ENCODE peak calls at places on chromosome 6, in five cellular contexts. M is Peyer's patch, O is stomach, N is HCT116, Y is ovary. E is an unnamed sample.

GRCh38 chr6:83127258-83127657 is 59.8 kb downstream of the DOP1A start:
- DNase-seq in M (no peak), O (no peak), N (no peak), Y (no peak), E (no peak)

GRCh38 chr6:162572240-162572639 is 155.3 kb downstream of the PRKN start:
- DNase-seq in M (no peak), O (no peak), N (no peak), Y (no peak), E (no peak)

GRCh38 chr6:2734517-2735076 is 16.1 kb downstream of the MYLK4 start:
- DNase-seq in M (no peak), O (no peak), N (no peak), Y (no peak), E (no peak)

GRCh38 chr6:15801912-15802311 is 139.1 kb upstream of the DTNBP1 start:
- DNase-seq in M (no peak), O (no peak), N (no peak), Y (no peak), E (no peak)

GRCh38 chr6:96923871-96924493 is 546 bp upstream of the KLHL32 start:
- DNase-seq in M (no peak), O (no peak), N (no peak), Y (no peak), E (no peak)

GRCh38 chr6:34589633-34590139 is 33.6 kb upstream of the SPDEF start:
- DNase-seq in M (no peak), O (no peak), N (no peak), Y (no peak), E (no peak)

GRCh38 chr6:43171284-43172126 is 436 bp downstream of the SRF start:
- DNase-seq in M (peak; percentile 51), O (no peak), N (no peak), Y (peak; percentile 63), E (peak; percentile 68)

GRCh38 chr6:6560909-6561308 is 27.6 kb upstream of the LY86 start:
- DNase-seq in M (no peak), O (no peak), N (peak; percentile 13), Y (no peak), E (no peak)

GRCh38 chr6:118668761-118669411 is 17.5 kb upstream of the CEP85L start:
- DNase-seq in M (no peak), O (no peak), N (no peak), Y (no peak), E (no peak)

GRCh38 chr6:47135772-47136171 is 93.6 kb upstream of the ADGRF1 start:
- DNase-seq in M (no peak), O (no peak), N (peak; percentile 85), Y (no peak), E (no peak)

GRCh38 chr6:33105916-33106871 is 30.4 kb downstream of the HLA-DPB1 start:
- DNase-seq in M (no peak), O (no peak), N (no peak), Y (no peak), E (no peak)

GRCh38 chr6:11604215-11604614 is 66.7 kb downstream of the TMEM170B start:
- DNase-seq in M (no peak), O (no peak), N (no peak), Y (no peak), E (no peak)

GRCh38 chr6:25366785-25367657 is 87.8 kb downstream of the CARMIL1 start:
- DNase-seq in M (no peak), O (no peak), N (no peak), Y (no peak), E (no peak)

GRCh38 chr6:13407368-13407708 is 79.0 kb upstream of the TBC1D7 start:
- DNase-seq in M (no peak), O (no peak), N (no peak), Y (no peak), E (no peak)

GRCh38 chr6:132814716-132815570 is 574 bp downstream of the RPS12 start:
- DNase-seq in M (no peak), O (no peak), N (no peak), Y (no peak), E (peak; percentile 59)

GRCh38 chr6:44735631-44735963 is 348.1 kb downstream of the CDC5L start:
- DNase-seq in M (no peak), O (no peak), N (no peak), Y (no peak), E (no peak)

GRCh38 chr6:46914279-46914810 is 7.4 kb downstream of the ADGRF5 start:
- DNase-seq in M (no peak), O (no peak), N (no peak), Y (no peak), E (no peak)

GRCh38 chr6:156146891-156147290 is 630.3 kb upstream of the ARID1B start:
- DNase-seq in M (no peak), O (no peak), N (no peak), Y (no peak), E (no peak)

GRCh38 chr6:33752139-33753015 is 5.7 kb upstream of the IP6K3 start:
- DNase-seq in M (peak; percentile 62), O (peak; percentile 51), N (no peak), Y (no peak), E (no peak)

GRCh38 chr6:126170875-126171489 is 168.9 kb upstream of the CENPW start:
- DNase-seq in M (peak; percentile 63), O (no peak), N (no peak), Y (no peak), E (no peak)

GRCh38 chr6:155080876-155081845 is 86.0 kb downstream of the TIAM2 start:
- DNase-seq in M (no peak), O (no peak), N (no peak), Y (no peak), E (no peak)

GRCh38 chr6:140782941-140783340 is 1349.8 kb upstream of the GJE1 start:
- DNase-seq in M (no peak), O (no peak), N (no peak), Y (no peak), E (no peak)

DNA sequence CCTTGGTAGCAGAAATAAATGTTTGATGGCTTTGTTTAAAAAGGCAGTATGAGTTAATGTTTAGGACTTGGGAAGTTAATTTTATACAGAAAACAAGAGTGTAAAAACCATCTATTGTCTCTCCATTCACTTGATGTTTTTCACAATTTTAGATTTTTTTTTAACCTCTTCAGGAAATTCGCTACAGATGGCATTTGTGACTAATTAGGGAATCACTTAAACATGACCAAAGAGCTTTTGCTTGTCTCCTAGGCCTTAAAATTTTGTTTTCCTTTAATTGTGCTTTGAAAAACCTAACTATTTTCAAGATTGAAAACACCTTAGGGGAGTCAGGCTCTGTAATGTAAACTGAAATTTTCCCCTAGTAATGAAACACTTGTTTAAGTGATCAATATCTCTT is 17.3 kb downstream of the TULP4 start:
- DNase-seq in M (no peak), O (no peak), N (no peak), Y (no peak), E (no peak)
- H3K4me3 ChIP-seq in M (no peak overlapping the region), O (no peak overlapping the region), N (no peak overlapping the region), Y (no peak overlapping the region), E (no peak overlapping the region)

GRCh38 chr6:111105578-111105977 is 18.3 kb downstream of the SLC16A10 start:
- DNase-seq in M (peak; percentile 94), O (peak; percentile 92), N (peak; percentile 68), Y (peak; percentile 32), E (peak; percentile 96)

GRCh38 chr6:111101987-111102386 is 14.7 kb downstream of the SLC16A10 start:
- DNase-seq in M (no peak), O (no peak), N (no peak), Y (no peak), E (no peak)

DNA sequence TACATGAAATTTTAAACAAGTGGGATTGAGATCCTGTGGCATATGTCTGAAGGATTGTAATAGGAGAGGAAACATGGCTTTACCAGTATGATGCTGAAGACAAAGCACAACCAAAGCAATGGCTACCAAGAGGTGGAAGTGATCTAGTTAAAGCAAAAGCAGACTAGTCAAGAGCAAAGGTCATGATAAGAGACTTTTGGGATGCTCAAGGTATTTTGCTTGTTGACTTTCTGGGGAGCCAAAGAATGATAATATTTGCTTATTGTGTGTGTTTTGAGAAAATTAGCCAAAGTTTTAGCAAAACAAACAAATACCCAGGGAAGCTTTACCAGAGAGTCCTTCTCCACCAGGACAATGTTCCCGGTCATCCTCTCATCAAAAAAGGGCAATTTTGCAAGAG is 20.3 kb downstream of the SLC16A10 start:
- DNase-seq in M (no peak), O (no peak), N (no peak), Y (no peak), E (no peak)
- TF ChIP-seq POLR2A in M (no peak), O (no peak), N (no peak), Y (no peak), E (no peak)

GRCh38 chr6:88166493-88166900 is 350 bp upstream of the CNR1 start:
- DNase-seq in M (peak; percentile 62), O (no peak), N (no peak), Y (peak; percentile 21), E (no peak)
- H3K4me3 ChIP-seq in M (peak overlapping the region; percentile 60), O (peak overlapping the region; percentile 70), N (no peak overlapping the region), Y (peak overlapping the region; percentile 47), E (peak overlapping the region; percentile 52)

DNA sequence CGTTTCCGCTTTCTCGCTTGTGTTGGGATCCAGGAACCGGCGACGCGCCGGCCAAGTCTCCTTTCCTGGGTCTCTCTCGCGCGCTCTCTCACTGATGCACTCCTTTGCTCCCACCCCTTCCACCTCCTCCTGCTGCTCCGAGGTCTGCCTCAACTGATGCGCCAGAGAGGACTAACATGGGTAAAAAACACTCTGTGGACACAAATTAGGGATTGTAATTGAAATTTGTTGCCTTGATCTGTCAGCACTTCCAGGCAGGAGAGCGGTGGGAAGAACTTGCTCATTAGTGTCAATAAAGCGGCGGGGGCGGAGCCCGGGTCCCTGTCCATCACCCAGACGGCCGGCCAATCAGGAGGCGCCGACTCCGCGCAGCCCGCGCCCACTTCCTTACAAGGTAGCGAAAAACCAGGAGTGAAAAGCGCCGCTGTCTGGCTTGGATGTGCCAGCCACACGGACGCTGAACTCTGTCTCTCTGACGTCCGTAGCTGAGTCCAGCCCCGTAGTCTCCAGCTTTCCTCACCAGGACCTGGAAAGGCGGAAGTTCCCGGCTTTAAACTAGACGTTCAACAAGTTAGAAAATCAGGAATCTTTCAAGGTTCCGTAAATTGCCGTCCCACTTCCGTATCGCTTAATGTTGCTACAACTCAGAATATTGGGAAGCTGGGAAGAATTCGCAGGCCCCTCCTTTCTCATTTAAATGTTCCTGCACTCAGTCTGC is at the start of gene TBX18:
- DNase-seq in M (peak; percentile 87), O (peak; percentile 39), N (peak; percentile 85), Y (peak; percentile 71), E (peak; percentile 64)
- TF ChIP-seq POLR2A in M (no peak), O (no peak), N (no peak), Y (peak; percentile 43), E (no peak)

E was measured in right lobe of liver.